ENCODE peak calls at places on chromosomes 12 and 14, in five cellular contexts. One of them, this sample, is unnamed. For H3K4me1 and H3K36me3, the result is how much of the 10 kb centered on the place peaks cover.

GRCh38 chr12:103571286-103571685 is 15.8 kb upstream of the STAB2 start:
- DNase-seq in pancreas: peak
- DNase-seq in tibial nerve: no peak
- DNase-seq in CD4-positive, CD25-positive, alpha-beta regulatory T cell: no peak
- DNase-seq in heart right ventricle: peak
- DNase-seq in this sample: peak

GRCh38 chr12:13273850-13274249 is 77.3 kb downstream of the EMP1 start:
- DNase-seq in pancreas: no peak
- DNase-seq in tibial nerve: no peak
- DNase-seq in CD4-positive, CD25-positive, alpha-beta regulatory T cell: no peak
- DNase-seq in heart right ventricle: no peak
- DNase-seq in this sample: no peak

GRCh38 chr14:21054123-21054767 is 3.4 kb upstream of the RNASE8 start:
- DNase-seq in pancreas: no peak
- DNase-seq in tibial nerve: no peak
- DNase-seq in CD4-positive, CD25-positive, alpha-beta regulatory T cell: no peak
- DNase-seq in heart right ventricle: no peak
- DNase-seq in this sample: no peak

GRCh38 chr12:52495385-52495784 is 2.3 kb upstream of the KRT6A start:
- DNase-seq in pancreas: no peak
- DNase-seq in tibial nerve: no peak
- DNase-seq in CD4-positive, CD25-positive, alpha-beta regulatory T cell: no peak
- DNase-seq in heart right ventricle: no peak
- DNase-seq in this sample: no peak

GRCh38 chr12:47903151-47903611 is 1.6 kb downstream of the VDR start:
- DNase-seq in pancreas: no peak
- DNase-seq in tibial nerve: no peak
- DNase-seq in CD4-positive, CD25-positive, alpha-beta regulatory T cell: no peak
- DNase-seq in heart right ventricle: no peak
- DNase-seq in this sample: no peak

GRCh38 chr12:129337413-129337812 is 484.1 kb downstream of the GLT1D1 start:
- DNase-seq in pancreas: no peak
- DNase-seq in tibial nerve: no peak
- DNase-seq in CD4-positive, CD25-positive, alpha-beta regulatory T cell: no peak
- DNase-seq in heart right ventricle: no peak
- DNase-seq in this sample: no peak

GRCh38 chr12:62006076-62006732 is 254.0 kb upstream of the USP15 start:
- DNase-seq in pancreas: no peak
- DNase-seq in tibial nerve: no peak
- DNase-seq in CD4-positive, CD25-positive, alpha-beta regulatory T cell: no peak
- DNase-seq in heart right ventricle: no peak
- DNase-seq in this sample: peak

GRCh38 chr12:76470028-76470939 is 89.3 kb downstream of the OSBPL8 start:
- DNase-seq in pancreas: no peak
- DNase-seq in tibial nerve: no peak
- DNase-seq in CD4-positive, CD25-positive, alpha-beta regulatory T cell: no peak
- DNase-seq in heart right ventricle: no peak
- DNase-seq in this sample: no peak

GRCh38 chr12:25449007-25449406 is 104.1 kb downstream of the LMNTD1 start:
- DNase-seq in pancreas: no peak
- DNase-seq in tibial nerve: no peak
- DNase-seq in CD4-positive, CD25-positive, alpha-beta regulatory T cell: no peak
- DNase-seq in heart right ventricle: no peak
- DNase-seq in this sample: no peak

GRCh38 chr14:78851189-78851588 is 681.0 kb downstream of the NRXN3 start:
- DNase-seq in pancreas: no peak
- DNase-seq in tibial nerve: no peak
- DNase-seq in CD4-positive, CD25-positive, alpha-beta regulatory T cell: no peak
- DNase-seq in heart right ventricle: no peak
- DNase-seq in this sample: no peak

GRCh38 chr14:73237219-73237785 is at the start of gene PAPLN:
- DNase-seq in pancreas: no peak
- DNase-seq in tibial nerve: peak
- DNase-seq in CD4-positive, CD25-positive, alpha-beta regulatory T cell: no peak
- DNase-seq in heart right ventricle: no peak
- DNase-seq in this sample: peak

GRCh38 chr12:13071305-13072280 is 27.4 kb downstream of the FAM234B start:
- DNase-seq in pancreas: no peak
- DNase-seq in tibial nerve: no peak
- DNase-seq in CD4-positive, CD25-positive, alpha-beta regulatory T cell: no peak
- DNase-seq in heart right ventricle: no peak
- DNase-seq in this sample: no peak

GRCh38 chr12:71640316-71640715 is 23.3 kb downstream of the ZFC3H1 start:
- DNase-seq in pancreas: peak
- DNase-seq in tibial nerve: no peak
- DNase-seq in CD4-positive, CD25-positive, alpha-beta regulatory T cell: no peak
- DNase-seq in heart right ventricle: no peak
- DNase-seq in this sample: no peak

GRCh38 chr14:73753887-73754880 is 40.0 kb upstream of the PNMA1 start:
- DNase-seq in pancreas: no peak
- DNase-seq in tibial nerve: no peak
- DNase-seq in CD4-positive, CD25-positive, alpha-beta regulatory T cell: no peak
- DNase-seq in heart right ventricle: no peak
- DNase-seq in this sample: no peak

GRCh38 chr12:14113031-14113430 is 131.6 kb upstream of the GRIN2B start:
- DNase-seq in pancreas: no peak
- DNase-seq in tibial nerve: no peak
- DNase-seq in CD4-positive, CD25-positive, alpha-beta regulatory T cell: no peak
- DNase-seq in heart right ventricle: no peak
- DNase-seq in this sample: no peak

GRCh38 chr14:93941293-93941910 is 14.3 kb downstream of the FAM181A start:
- DNase-seq in pancreas: peak
- DNase-seq in tibial nerve: no peak
- DNase-seq in CD4-positive, CD25-positive, alpha-beta regulatory T cell: no peak
- DNase-seq in heart right ventricle: no peak
- DNase-seq in this sample: no peak

GRCh38 chr12:80441921-80442320 is 2.1 kb upstream of the PTPRQ start:
- DNase-seq in pancreas: no peak
- DNase-seq in tibial nerve: no peak
- DNase-seq in CD4-positive, CD25-positive, alpha-beta regulatory T cell: no peak
- DNase-seq in heart right ventricle: no peak
- DNase-seq in this sample: no peak

GRCh38 chr14:101473045-101473729 is 88.1 kb upstream of the DIO3 start:
- DNase-seq in pancreas: no peak
- DNase-seq in tibial nerve: no peak
- DNase-seq in CD4-positive, CD25-positive, alpha-beta regulatory T cell: no peak
- DNase-seq in heart right ventricle: no peak
- DNase-seq in this sample: no peak

GRCh38 chr14:101635238-101636080 is 74.2 kb downstream of the DIO3 start:
- DNase-seq in pancreas: peak
- DNase-seq in tibial nerve: no peak
- DNase-seq in CD4-positive, CD25-positive, alpha-beta regulatory T cell: no peak
- DNase-seq in heart right ventricle: no peak
- DNase-seq in this sample: no peak

GRCh38 chr12:65707051-65707450 is 117.2 kb upstream of the HMGA2 start:
- DNase-seq in pancreas: no peak
- DNase-seq in tibial nerve: no peak
- DNase-seq in CD4-positive, CD25-positive, alpha-beta regulatory T cell: no peak
- DNase-seq in heart right ventricle: no peak
- DNase-seq in this sample: no peak

GRCh38 chr14:74606727-74607126 is 5.3 kb downstream of the LTBP2 start:
- DNase-seq in pancreas: no peak
- DNase-seq in tibial nerve: no peak
- DNase-seq in CD4-positive, CD25-positive, alpha-beta regulatory T cell: no peak
- DNase-seq in heart right ventricle: no peak
- DNase-seq in this sample: no peak

GRCh38 chr12:90260136-90260535 is 551.5 kb upstream of the ATP2B1 start:
- DNase-seq in pancreas: no peak
- DNase-seq in tibial nerve: no peak
- DNase-seq in CD4-positive, CD25-positive, alpha-beta regulatory T cell: no peak
- DNase-seq in heart right ventricle: no peak
- DNase-seq in this sample: no peak

GRCh38 chr12:25644964-25645363 is 91.9 kb upstream of the LMNTD1 start:
- DNase-seq in pancreas: no peak
- DNase-seq in tibial nerve: no peak
- DNase-seq in CD4-positive, CD25-positive, alpha-beta regulatory T cell: no peak
- DNase-seq in heart right ventricle: no peak
- DNase-seq in this sample: no peak

GRCh38 chr12:18703916-18704315 is 33.9 kb downstream of the PLCZ1 start:
- DNase-seq in pancreas: no peak
- DNase-seq in tibial nerve: no peak
- DNase-seq in CD4-positive, CD25-positive, alpha-beta regulatory T cell: no peak
- DNase-seq in heart right ventricle: no peak
- DNase-seq in this sample: no peak

GRCh38 chr12:19898009-19898408 is 458.7 kb downstream of the AEBP2 start:
- DNase-seq in pancreas: no peak
- DNase-seq in tibial nerve: no peak
- DNase-seq in CD4-positive, CD25-positive, alpha-beta regulatory T cell: no peak
- DNase-seq in heart right ventricle: no peak
- DNase-seq in this sample: no peak

GRCh38 chr12:96140110-96140509 is 54.1 kb upstream of the ELK3 start:
- DNase-seq in pancreas: no peak
- DNase-seq in tibial nerve: no peak
- DNase-seq in CD4-positive, CD25-positive, alpha-beta regulatory T cell: no peak
- DNase-seq in heart right ventricle: no peak
- DNase-seq in this sample: no peak

GRCh38 chr14:91244501-91244901 is at the start of gene GPR68:
- DNase-seq in pancreas: no peak
- DNase-seq in tibial nerve: no peak
- DNase-seq in CD4-positive, CD25-positive, alpha-beta regulatory T cell: peak
- DNase-seq in heart right ventricle: peak
- DNase-seq in this sample: no peak

GRCh38 chr12:57934804-57935203 is 6.6 kb upstream of the ATP23 start:
- DNase-seq in pancreas: no peak
- DNase-seq in tibial nerve: no peak
- DNase-seq in CD4-positive, CD25-positive, alpha-beta regulatory T cell: no peak
- DNase-seq in heart right ventricle: no peak
- DNase-seq in this sample: no peak

GRCh38 chr14:87955501-87955900 is 37.5 kb downstream of the GALC start:
- DNase-seq in pancreas: no peak
- DNase-seq in tibial nerve: no peak
- DNase-seq in CD4-positive, CD25-positive, alpha-beta regulatory T cell: no peak
- DNase-seq in heart right ventricle: no peak
- DNase-seq in this sample: no peak
- H3K4me1 ChIP-seq in pancreas: under half
- H3K4me1 ChIP-seq in tibial nerve: under half
- H3K4me1 ChIP-seq in CD4-positive, CD25-positive, alpha-beta regulatory T cell: under half
- H3K4me1 ChIP-seq in heart right ventricle: under half
- H3K4me1 ChIP-seq in this sample: under half

GRCh38 chr14:102784892-102785597 is 7.8 kb downstream of the TRAF3 start:
- DNase-seq in pancreas: no peak
- DNase-seq in tibial nerve: no peak
- DNase-seq in CD4-positive, CD25-positive, alpha-beta regulatory T cell: no peak
- DNase-seq in heart right ventricle: no peak
- DNase-seq in this sample: peak
- H3K4me3 ChIP-seq in pancreas: no peak
- H3K4me3 ChIP-seq in tibial nerve: no peak
- H3K4me3 ChIP-seq in CD4-positive, CD25-positive, alpha-beta regulatory T cell: peak
- H3K4me3 ChIP-seq in heart right ventricle: no peak
- H3K4me3 ChIP-seq in this sample: no peak

GRCh38 chr14:64410084-64410774 is 22.1 kb downstream of the MTHFD1 start:
- DNase-seq in pancreas: no peak
- DNase-seq in tibial nerve: no peak
- DNase-seq in CD4-positive, CD25-positive, alpha-beta regulatory T cell: no peak
- DNase-seq in heart right ventricle: no peak
- DNase-seq in this sample: peak
- H3K36me3 ChIP-seq in pancreas: under half
- H3K36me3 ChIP-seq in tibial nerve: under half
- H3K36me3 ChIP-seq in CD4-positive, CD25-positive, alpha-beta regulatory T cell: under half
- H3K36me3 ChIP-seq in heart right ventricle: under half
- H3K36me3 ChIP-seq in this sample: half or more

DNA sequence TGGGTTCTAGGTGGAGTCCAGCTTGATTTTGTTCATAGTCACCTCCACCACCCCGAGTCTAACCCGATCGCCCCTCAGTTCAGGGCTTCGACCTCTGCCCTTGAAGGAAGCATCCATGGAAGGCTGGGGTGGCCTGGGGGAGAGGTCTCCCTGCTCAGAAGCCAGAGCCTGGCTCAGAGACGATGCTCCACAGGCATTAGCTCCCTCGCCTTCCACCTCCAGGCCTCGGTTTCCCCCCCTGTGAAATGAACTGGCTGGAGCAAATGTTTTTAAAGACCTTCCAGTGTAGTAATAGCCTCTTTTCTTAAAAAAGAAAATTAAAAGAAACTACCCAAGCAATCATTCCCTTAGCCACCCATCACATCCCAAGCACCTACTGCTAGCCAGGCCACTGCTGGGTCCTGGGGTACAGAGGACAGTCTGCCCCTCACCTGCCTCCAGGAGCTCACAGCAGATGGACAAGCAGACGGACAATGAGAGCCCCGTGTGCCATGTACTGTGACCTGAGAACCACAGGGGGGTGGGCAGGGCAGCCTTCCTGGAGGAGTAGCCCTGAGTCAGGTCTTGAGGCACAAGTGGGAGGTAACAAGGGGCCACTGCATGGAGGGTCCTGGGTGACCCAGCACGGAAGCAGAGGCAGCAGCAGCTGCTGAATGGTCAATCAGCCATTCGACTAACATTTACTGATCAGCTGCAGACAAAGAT is 42.3 kb upstream of the EML1 start:
- DNase-seq in pancreas: peak
- DNase-seq in tibial nerve: no peak
- DNase-seq in CD4-positive, CD25-positive, alpha-beta regulatory T cell: no peak
- DNase-seq in heart right ventricle: no peak
- DNase-seq in this sample: no peak
- H3K4me1 ChIP-seq in pancreas: under half
- H3K4me1 ChIP-seq in tibial nerve: under half
- H3K4me1 ChIP-seq in CD4-positive, CD25-positive, alpha-beta regulatory T cell: under half
- H3K4me1 ChIP-seq in heart right ventricle: half or more
- H3K4me1 ChIP-seq in this sample: under half

GRCh38 chr12:123284669-123285068 is 13.0 kb upstream of the CDK2AP1 start:
- DNase-seq in pancreas: no peak
- DNase-seq in tibial nerve: no peak
- DNase-seq in CD4-positive, CD25-positive, alpha-beta regulatory T cell: no peak
- DNase-seq in heart right ventricle: no peak
- DNase-seq in this sample: no peak

GRCh38 chr12:123289911-123290310 is 18.3 kb upstream of the CDK2AP1 start:
- DNase-seq in pancreas: no peak
- DNase-seq in tibial nerve: no peak
- DNase-seq in CD4-positive, CD25-positive, alpha-beta regulatory T cell: no peak
- DNase-seq in heart right ventricle: no peak
- DNase-seq in this sample: no peak

GRCh38 chr12:123293178-123293760 is 21.6 kb upstream of the CDK2AP1 start:
- DNase-seq in pancreas: no peak
- DNase-seq in tibial nerve: no peak
- DNase-seq in CD4-positive, CD25-positive, alpha-beta regulatory T cell: no peak
- DNase-seq in heart right ventricle: no peak
- DNase-seq in this sample: no peak

GRCh38 chr12:123286997-123287396 is 15.3 kb upstream of the CDK2AP1 start:
- DNase-seq in pancreas: no peak
- DNase-seq in tibial nerve: no peak
- DNase-seq in CD4-positive, CD25-positive, alpha-beta regulatory T cell: no peak
- DNase-seq in heart right ventricle: no peak
- DNase-seq in this sample: no peak

GRCh38 chr12:123288751-123289346 is 17.2 kb upstream of the CDK2AP1 start:
- DNase-seq in pancreas: no peak
- DNase-seq in tibial nerve: no peak
- DNase-seq in CD4-positive, CD25-positive, alpha-beta regulatory T cell: no peak
- DNase-seq in heart right ventricle: no peak
- DNase-seq in this sample: no peak
- H3K4me3 ChIP-seq in pancreas: no peak
- H3K4me3 ChIP-seq in tibial nerve: no peak
- H3K4me3 ChIP-seq in CD4-positive, CD25-positive, alpha-beta regulatory T cell: no peak
- H3K4me3 ChIP-seq in heart right ventricle: no peak
- H3K4me3 ChIP-seq in this sample: no peak

DNA sequence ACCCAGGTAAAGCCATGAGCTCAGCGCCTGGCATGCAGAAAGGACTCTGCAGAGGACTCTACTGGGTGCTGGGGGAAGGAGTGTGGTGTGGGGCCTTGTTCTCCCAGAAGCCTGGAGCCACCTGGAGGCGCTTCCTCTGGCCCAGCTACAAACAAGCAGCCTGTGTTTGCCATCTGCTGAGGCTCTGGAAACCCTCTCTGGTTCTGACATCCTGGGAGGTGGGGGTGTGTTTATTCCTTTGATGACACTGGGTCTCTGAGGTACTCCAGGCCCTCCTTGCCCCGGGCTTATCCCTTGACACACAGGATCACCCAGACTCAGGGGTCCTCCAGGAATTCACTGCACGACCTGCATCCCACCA is 44.9 kb downstream of the RNF34 start:
- DNase-seq in pancreas: no peak
- DNase-seq in tibial nerve: no peak
- DNase-seq in CD4-positive, CD25-positive, alpha-beta regulatory T cell: no peak
- DNase-seq in heart right ventricle: no peak
- DNase-seq in this sample: no peak
- H3K36me3 ChIP-seq in pancreas: under half
- H3K36me3 ChIP-seq in tibial nerve: under half
- H3K36me3 ChIP-seq in CD4-positive, CD25-positive, alpha-beta regulatory T cell: under half
- H3K36me3 ChIP-seq in heart right ventricle: half or more
- H3K36me3 ChIP-seq in this sample: half or more